ENCODE peak calls at places on chromosomes 3 and 15, in ten cellular contexts. T is lower lobe of right lung, P is astrocyte of the spinal cord, Y is mesendoderm, V is tibial artery, J is foreskin fibroblast, U is lower leg skin, H is heart left ventricle, F is RWPE2, W is tibial nerve. I is an unnamed sample.

GRCh38 chr3:61665121-61665520 is 103.8 kb downstream of the PTPRG start:
- DNase-seq in T (no peak), P (no peak), Y (no peak), V (no peak), J (no peak), U (no peak), H (no peak), F (no peak), W (no peak), I (no peak)

GRCh38 chr3:50388021-50388719 is 28.8 kb upstream of the TMEM115 start:
- DNase-seq in T (no peak), P (no peak), Y (peak; percentile 40), V (no peak), J (no peak), U (no peak), H (no peak), F (no peak), W (no peak), I (peak; percentile 81)

GRCh38 chr15:101533371-101534140 is 44.0 kb upstream of the PCSK6 start:
- DNase-seq in T (no peak), P (no peak), Y (no peak), V (no peak), J (no peak), U (no peak), H (no peak), F (no peak), W (no peak), I (no peak)

GRCh38 chr3:31077021-31077601 is 182.7 kb upstream of the GADL1 start:
- DNase-seq in T (no peak), P (peak; percentile 93), Y (peak; percentile 43), V (no peak), J (peak; percentile 93), U (no peak), H (no peak), F (peak; percentile 78), W (no peak), I (no peak)

GRCh38 chr3:194536883-194537637 is 50.3 kb upstream of the ATP13A3 start:
- DNase-seq in T (no peak), P (no peak), Y (no peak), V (peak; percentile 35), J (no peak), U (peak; percentile 21), H (no peak), F (no peak), W (peak; percentile 17), I (no peak)

GRCh38 chr3:133675631-133676335 is 14.0 kb upstream of the TOPBP1 start:
- DNase-seq in T (no peak), P (no peak), Y (peak; percentile 57), V (no peak), J (no peak), U (no peak), H (no peak), F (no peak), W (no peak), I (no peak)

GRCh38 chr3:113697192-113698090 is 999 bp upstream of the USF3 start:
- DNase-seq in T (peak; percentile 49), P (no peak), Y (peak; percentile 58), V (no peak), J (no peak), U (peak; percentile 40), H (no peak), F (no peak), W (peak; percentile 25), I (no peak)

GRCh38 chr3:130488288-130488687 is 28.7 kb upstream of the COL6A6 start:
- DNase-seq in T (no peak), P (no peak), Y (no peak), V (no peak), J (no peak), U (no peak), H (no peak), F (no peak), W (no peak), I (no peak)

GRCh38 chr3:129567176-129567705 is 24.3 kb downstream of the H1-8 start:
- DNase-seq in T (no peak), P (no peak), Y (no peak), V (no peak), J (no peak), U (no peak), H (no peak), F (no peak), W (no peak), I (no peak)

GRCh38 chr3:148178508-148178907 is 519.2 kb upstream of the AGTR1 start:
- DNase-seq in T (no peak), P (peak; percentile 10), Y (peak; percentile 4), V (no peak), J (no peak), U (no peak), H (no peak), F (no peak), W (no peak), I (no peak)

GRCh38 chr3:3603351-3603750 is 195.9 kb upstream of the LRRN1 start:
- DNase-seq in T (no peak), P (no peak), Y (no peak), V (no peak), J (no peak), U (no peak), H (no peak), F (no peak), W (no peak), I (no peak)

GRCh38 chr15:85742186-85742751 is 52.5 kb downstream of the KLHL25 start:
- DNase-seq in T (no peak), P (peak; percentile 75), Y (no peak), V (peak; percentile 16), J (peak; percentile 48), U (no peak), H (peak; percentile 26), F (peak; percentile 42), W (no peak), I (no peak)

GRCh38 chr3:33716227-33716626 is 1.8 kb downstream of the CLASP2 start:
- DNase-seq in T (no peak), P (peak; percentile 3), Y (no peak), V (no peak), J (no peak), U (no peak), H (no peak), F (no peak), W (no peak), I (no peak)

GRCh38 chr3:13415236-13416001 is 4.7 kb downstream of the NUP210 start:
- DNase-seq in T (no peak), P (no peak), Y (no peak), V (no peak), J (no peak), U (no peak), H (no peak), F (no peak), W (no peak), I (no peak)

GRCh38 chr3:13414040-13414729 is 5.9 kb downstream of the NUP210 start:
- DNase-seq in T (peak; percentile 87), P (no peak), Y (no peak), V (peak; percentile 30), J (no peak), U (peak; percentile 31), H (peak; percentile 53), F (no peak), W (peak; percentile 9), I (no peak)

GRCh38 chr3:13419356-13420050 is 619 bp downstream of the NUP210 start:
- DNase-seq in T (peak; percentile 77), P (no peak), Y (peak; percentile 37), V (no peak), J (no peak), U (no peak), H (peak; percentile 45), F (no peak), W (no peak), I (peak; percentile 51)

GRCh38 chr3:13420051-13420816 is at the start of gene NUP210:
- DNase-seq in T (peak; percentile 70), P (no peak), Y (peak; percentile 46), V (no peak), J (no peak), U (no peak), H (no peak), F (no peak), W (no peak), I (peak; percentile 82)

GRCh38 chr3:13416002-13416793 is 3.9 kb downstream of the NUP210 start:
- DNase-seq in T (no peak), P (no peak), Y (peak; percentile 33), V (no peak), J (no peak), U (no peak), H (no peak), F (no peak), W (no peak), I (no peak)
- H3K4me3 ChIP-seq in T (no peak overlapping the region), P (no peak overlapping the region), Y (no peak overlapping the region), V (no peak overlapping the region), J (no peak overlapping the region), U (no peak overlapping the region), H (no peak overlapping the region), F (no peak overlapping the region), W (no peak overlapping the region), I (no peak overlapping the region)

DNA sequence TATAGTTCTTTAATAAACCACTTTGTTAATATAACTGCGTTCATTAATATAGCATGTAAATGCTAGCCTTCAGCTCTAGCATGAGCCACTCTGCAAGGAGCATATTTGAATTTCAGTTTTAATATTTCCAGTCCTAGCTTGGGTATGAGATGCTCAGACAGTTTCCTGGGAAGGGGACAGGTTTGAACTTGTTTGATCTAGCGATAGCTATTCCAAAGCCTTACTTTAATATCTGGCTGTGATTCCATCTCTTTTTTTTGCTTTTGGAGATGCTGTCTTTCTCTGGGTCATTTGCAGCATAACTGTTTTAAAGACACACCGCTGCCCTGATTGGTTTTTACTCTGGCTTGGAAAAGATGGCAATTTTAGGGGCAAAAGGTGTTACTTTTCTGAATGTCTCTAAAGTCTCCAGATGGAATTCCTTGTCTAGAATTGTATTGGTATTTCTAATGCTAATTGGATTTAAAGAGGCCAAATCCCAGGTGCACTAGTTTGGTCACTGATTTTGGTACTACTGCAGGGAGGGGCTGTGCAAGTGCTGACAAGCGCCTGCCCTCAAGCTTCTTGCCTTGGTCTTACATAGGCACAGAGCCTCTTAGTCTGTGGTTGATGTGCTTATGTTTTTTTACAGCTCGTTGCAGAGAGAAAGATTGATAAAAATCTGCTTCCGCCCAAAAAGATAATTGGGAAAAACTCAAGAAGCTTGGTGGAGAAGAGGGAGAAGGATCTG is 2.8 kb downstream of the NISCH start:
- DNase-seq in T (no peak), P (no peak), Y (no peak), V (no peak), J (no peak), U (no peak), H (no peak), F (no peak), W (no peak), I (no peak)
- H3K4me3 ChIP-seq in T (no peak overlapping the region), P (no peak overlapping the region), Y (no peak overlapping the region), V (no peak overlapping the region), J (no peak overlapping the region), U (no peak overlapping the region), H (no peak overlapping the region), F (no peak overlapping the region), W (no peak overlapping the region), I (no peak overlapping the region)

GRCh38 chr15:68599153-68599545 is 20.4 kb downstream of the CORO2B start:
- DNase-seq in T (no peak), P (no peak), Y (no peak), V (no peak), J (no peak), U (no peak), H (no peak), F (peak; percentile 28), W (no peak), I (no peak)
- H3K4me3 ChIP-seq in T (no peak overlapping the region), P (no peak overlapping the region), Y (no peak overlapping the region), V (no peak overlapping the region), J (no peak overlapping the region), U (no peak overlapping the region), H (no peak overlapping the region), F (no peak overlapping the region), W (no peak overlapping the region), I (no peak overlapping the region)

DNA sequence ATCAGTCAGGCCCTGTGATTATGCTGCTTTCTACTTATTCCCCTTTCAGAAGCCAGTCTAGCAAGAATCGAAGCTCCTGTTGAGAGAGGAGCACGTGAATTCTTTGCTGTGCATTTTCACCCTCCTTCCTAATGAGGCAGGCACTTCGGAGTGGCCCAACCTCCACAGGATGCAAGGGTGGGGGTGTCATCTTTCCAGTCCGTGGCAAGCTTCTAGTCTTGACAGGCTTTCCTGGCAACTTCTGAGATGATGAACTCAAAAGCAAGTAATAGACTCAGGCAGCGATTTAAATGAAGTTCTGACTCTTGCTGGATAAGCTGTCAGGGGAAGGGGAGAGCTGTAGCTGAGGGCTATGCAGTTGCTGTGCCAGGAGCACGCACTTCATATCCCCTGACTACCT is 8.6 kb downstream of the PRICKLE2 start:
- DNase-seq in T (no peak), P (peak; percentile 54), Y (peak; percentile 55), V (no peak), J (no peak), U (no peak), H (no peak), F (no peak), W (no peak), I (no peak)
- H3K4me3 ChIP-seq in T (no peak overlapping the region), P (no peak overlapping the region), Y (no peak overlapping the region), V (no peak overlapping the region), J (no peak overlapping the region), U (no peak overlapping the region), H (no peak overlapping the region), F (no peak overlapping the region), W (no peak overlapping the region), I (no peak overlapping the region)

I was measured in WERI-Rb-1.